ENCODE peak calls at places on chromosomes 5 and 9, in eight cellular contexts. T is left ventricle myocardium inferior; V is right lobe of liver; Z is astrocyte; E is psoas muscle; R is IMR-90; J is CD4-positive, alpha-beta memory T cell; S is SK-N-SH. Y is an unnamed sample.
A peak's percentile ranks its signal among the peaks of the same experiment; 100 is the strongest.

GRCh38 chr9:93447642-93448041 is 3.8 kb upstream of the FAM120A start:
- DNase-seq in T (no peak), V (no peak), Z (no peak), E (no peak), R (no peak), J (no peak), S (no peak), Y (no peak)

GRCh38 chr5:136526021-136526420 is 160.7 kb upstream of the TRPC7 start:
- DNase-seq in T (no peak), V (no peak), Z (no peak), E (no peak), R (no peak), J (no peak), S (no peak), Y (no peak)

GRCh38 chr5:110854200-110854599 is 115.4 kb downstream of the SLC25A46 start:
- DNase-seq in T (no peak), V (no peak), Z (peak; percentile 51), E (no peak), R (peak; percentile 43), J (no peak), S (no peak), Y (peak; percentile 16)

GRCh38 chr5:56900395-56900794 is 9.0 kb upstream of the SETD9 start:
- DNase-seq in T (no peak), V (no peak), Z (peak; percentile 20), E (no peak), R (peak; percentile 53), J (no peak), S (no peak), Y (no peak)

GRCh38 chr5:61333351-61334223 is 1.5 kb downstream of the ZSWIM6 start:
- DNase-seq in T (peak; percentile 47), V (peak; percentile 59), Z (no peak), E (peak; percentile 46), R (no peak), J (peak; percentile 26), S (peak; percentile 74), Y (peak; percentile 60)

GRCh38 chr5:74966151-74967050 is 86.0 kb downstream of the GCNT4 start:
- DNase-seq in T (no peak), V (no peak), Z (peak; percentile 53), E (no peak), R (peak; percentile 16), J (no peak), S (no peak), Y (no peak)

GRCh38 chr5:39569857-39570256 is 145.1 kb upstream of the DAB2 start:
- DNase-seq in T (no peak), V (no peak), Z (no peak), E (no peak), R (no peak), J (no peak), S (no peak), Y (no peak)

GRCh38 chr9:72154468-72155281 is 5.4 kb downstream of the GDA start:
- DNase-seq in T (no peak), V (peak; percentile 38), Z (no peak), E (no peak), R (no peak), J (no peak), S (no peak), Y (peak; percentile 86)

GRCh38 chr9:77215874-77216273 is 38.5 kb downstream of the VPS13A start:
- DNase-seq in T (no peak), V (no peak), Z (no peak), E (no peak), R (peak; percentile 55), J (no peak), S (no peak), Y (no peak)

GRCh38 chr9:104142799-104143553 is 48.9 kb downstream of the SMC2 start:
- DNase-seq in T (no peak), V (no peak), Z (no peak), E (no peak), R (no peak), J (no peak), S (no peak), Y (no peak)

GRCh38 chr5:173775692-173776135 is 112.4 kb upstream of the CPEB4 start:
- DNase-seq in T (no peak), V (no peak), Z (no peak), E (no peak), R (no peak), J (no peak), S (no peak), Y (peak; percentile 47)

GRCh38 chr9:91856419-91856818 is 93.6 kb downstream of the ROR2 start:
- DNase-seq in T (no peak), V (no peak), Z (no peak), E (no peak), R (no peak), J (no peak), S (no peak), Y (no peak)

GRCh38 chr5:108212775-108213346 is 169.0 kb downstream of the FBXL17 start:
- DNase-seq in T (no peak), V (no peak), Z (peak; percentile 57), E (no peak), R (peak; percentile 70), J (no peak), S (no peak), Y (no peak)

DNA sequence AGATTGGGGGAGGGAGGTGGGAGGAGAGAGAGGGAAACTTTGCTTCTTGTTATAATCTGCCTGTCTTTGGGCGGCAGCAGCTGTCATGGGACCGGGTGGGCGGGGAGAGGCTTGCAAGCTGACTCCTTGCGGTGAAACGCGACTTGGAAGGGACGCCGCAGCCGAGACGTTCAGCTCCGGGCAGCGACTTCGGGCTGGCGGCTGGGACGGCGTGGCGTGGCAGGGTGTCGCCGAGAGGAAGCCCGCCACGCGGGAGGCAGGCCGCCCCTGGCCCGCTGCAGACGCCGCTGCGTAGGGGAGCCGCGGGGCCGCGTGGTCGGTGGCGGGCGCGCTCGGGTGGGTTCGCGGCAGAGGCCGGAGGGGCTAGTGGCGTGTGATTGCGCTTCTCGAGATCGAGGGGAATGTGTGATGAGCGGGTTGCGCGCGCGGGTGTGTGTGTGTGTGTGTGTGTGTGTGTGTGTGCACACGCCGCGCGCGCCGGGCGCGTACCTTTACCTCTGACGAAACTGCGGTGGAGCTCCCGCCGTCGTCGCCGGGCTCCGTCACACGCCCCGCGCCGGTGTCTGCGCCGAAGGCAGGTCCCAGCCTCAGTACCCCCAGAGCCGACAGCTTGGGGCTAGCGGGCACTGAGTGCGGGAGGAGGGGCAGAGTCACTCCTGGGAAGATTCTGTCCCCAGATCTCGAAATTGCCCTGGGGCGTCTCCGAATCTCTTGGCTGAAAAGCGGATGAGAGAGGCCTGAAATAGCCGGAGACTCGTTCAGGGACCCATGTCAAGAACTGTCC is 1.7 kb downstream of the PPARGC1B start:
- DNase-seq in T (peak; percentile 91), V (peak; percentile 88), Z (peak; percentile 74), E (peak; percentile 87), R (peak; percentile 58), J (peak; percentile 60), S (peak; percentile 74), Y (peak; percentile 97)
- H3K27ac ChIP-seq in T (peak overlapping the region; percentile 95), V (peak overlapping the region; percentile 95), Z (no peak overlapping the region), E (peak overlapping the region; percentile 98), R (no peak overlapping the region), J (no peak overlapping the region), S (no peak overlapping the region), Y (peak overlapping the region; percentile 88)

DNA sequence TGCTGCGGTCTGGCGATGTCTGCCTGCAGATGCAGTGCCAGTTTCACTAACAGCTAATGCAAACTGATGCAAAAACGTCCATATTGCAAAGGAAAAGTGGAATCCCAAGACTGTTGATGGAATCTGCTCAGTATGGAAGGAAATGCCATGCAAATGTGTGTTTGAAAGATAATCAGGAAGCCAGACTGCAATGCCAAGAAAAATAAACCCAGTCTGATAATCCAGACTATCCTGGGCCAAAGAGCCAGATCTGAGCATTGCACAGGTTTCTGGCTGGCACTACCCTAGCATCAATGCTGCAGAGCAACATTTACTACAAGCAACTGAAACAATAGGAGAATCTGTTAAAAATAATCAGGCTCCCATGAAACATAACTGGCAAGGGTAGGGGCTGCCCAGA is 130.3 kb downstream of the FSTL4 start:
- DNase-seq in T (no peak), V (no peak), Z (no peak), E (no peak), R (no peak), J (no peak), S (no peak), Y (no peak)
- H3K4me1 ChIP-seq in T (peaks cover 5% of the 10 kb centered on the region), V (peaks cover 26% of the 10 kb centered on the region), Z (no peaks in the 10 kb centered on the region), E (no peaks in the 10 kb centered on the region), R (no peaks in the 10 kb centered on the region), J (no peaks in the 10 kb centered on the region), S (no peaks in the 10 kb centered on the region), Y (peaks cover under 1% of the 10 kb centered on the region)

GRCh38 chr5:177293819-177294581 is 9.5 kb downstream of the RAB24 start:
- DNase-seq in T (no peak), V (no peak), Z (no peak), E (no peak), R (no peak), J (no peak), S (no peak), Y (no peak)

GRCh38 chr5:177290816-177291596 is 12.5 kb downstream of the RAB24 start:
- DNase-seq in T (no peak), V (no peak), Z (no peak), E (no peak), R (no peak), J (no peak), S (no peak), Y (peak; percentile 50)

GRCh38 chr5:177288191-177288590 is 15.3 kb downstream of the RAB24 start:
- DNase-seq in T (no peak), V (no peak), Z (no peak), E (no peak), R (no peak), J (no peak), S (no peak), Y (no peak)

GRCh38 chr5:177294632-177295031 is 8.9 kb downstream of the RAB24 start:
- DNase-seq in T (no peak), V (no peak), Z (no peak), E (no peak), R (no peak), J (no peak), S (no peak), Y (no peak)

DNA sequence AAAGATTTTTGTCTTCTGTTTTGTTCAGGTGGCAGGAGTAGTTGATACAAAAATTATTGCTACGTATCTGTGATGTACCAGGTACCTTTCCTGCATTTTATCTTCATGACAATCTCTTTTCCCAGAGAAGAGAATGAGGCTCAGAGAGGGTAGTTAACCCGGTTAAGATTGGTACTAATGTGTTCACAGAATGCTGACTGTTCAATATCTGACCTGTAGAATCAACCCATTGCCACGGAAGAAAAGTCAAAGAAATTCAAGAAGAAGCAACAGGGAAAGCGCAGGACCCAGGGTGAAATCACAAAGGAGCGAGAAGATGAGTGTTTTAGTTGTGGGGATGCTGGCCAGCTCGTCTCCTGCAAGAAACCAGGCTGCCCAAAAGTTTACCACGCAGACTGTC is 11.8 kb downstream of the RAB24 start:
- DNase-seq in T (no peak), V (no peak), Z (no peak), E (no peak), R (no peak), J (no peak), S (no peak), Y (no peak)
- H3K36me3 ChIP-seq in T (peaks cover 90% of the 10 kb centered on the region), V (peaks cover 10% of the 10 kb centered on the region), Z (peaks cover 56% of the 10 kb centered on the region), E (peaks cover 100% of the 10 kb centered on the region), R (peaks cover 56% of the 10 kb centered on the region), J (peaks cover 67% of the 10 kb centered on the region), S (peaks cover 42% of the 10 kb centered on the region), Y (peaks cover 45% of the 10 kb centered on the region)

DNA sequence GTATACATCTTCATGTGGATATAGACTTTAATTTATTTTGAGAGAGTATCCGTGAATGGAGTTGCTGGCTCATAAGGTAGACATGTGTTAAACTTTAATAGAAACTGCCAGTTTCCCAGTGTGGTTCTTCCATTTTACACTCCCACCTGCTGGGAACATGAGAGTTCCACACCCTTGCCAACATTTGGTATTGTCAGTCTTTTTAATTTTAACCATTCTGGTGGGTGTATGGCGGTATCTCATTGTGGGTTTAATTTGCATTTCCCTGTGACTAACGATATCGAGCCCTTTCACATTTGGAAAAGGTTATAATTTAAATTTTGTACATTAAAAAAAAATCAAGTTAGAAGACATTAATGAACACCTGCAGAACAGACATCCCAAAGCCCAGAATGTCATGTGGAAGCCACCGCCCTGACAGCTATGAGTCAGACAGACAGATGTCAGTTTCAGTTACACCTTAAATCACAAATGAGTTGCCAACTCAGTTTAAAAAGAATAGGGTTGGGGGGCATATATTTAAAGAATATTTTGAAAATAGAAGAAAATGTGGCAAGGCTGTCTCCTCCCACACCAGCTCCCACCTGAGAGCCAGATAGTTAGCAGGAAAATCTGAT is 36.9 kb downstream of the ANKRD33B start:
- DNase-seq in T (no peak), V (no peak), Z (peak; percentile 11), E (no peak), R (no peak), J (no peak), S (no peak), Y (peak; percentile 62)
- H3K27ac ChIP-seq in T (peak overlapping the region; percentile 86), V (peak overlapping the region; percentile 96), Z (peak overlapping the region; percentile 34), E (peak overlapping the region; percentile 91), R (peak overlapping the region; percentile 2), J (no peak overlapping the region), S (peak overlapping the region; percentile 65), Y (no peak overlapping the region)